ENCODE peak calls at places on chromosomes 16 and 17, in six cellular contexts. One of them, this sample, is unnamed.

GRCh38 chr16:72985148-72985882 is 62.6 kb downstream of the ZFHX3 start:
- DNase-seq in fibroblast of the conjunctiva: peak; percentile 77
- DNase-seq in body of pancreas: no peak
- DNase-seq in mucosa of descending colon: no peak
- DNase-seq in stimulated activated CD8-positive, alpha-beta memory T cell treated with anti-CD3 and anti-CD28 coated beads, Interleukin-7, amount 100 ng/mL, for 4 hours: no peak
- DNase-seq in NT2/D1: no peak
- DNase-seq in this sample: no peak

GRCh38 chr16:49542391-49542891 is 168.8 kb downstream of the C16orf78 start:
- DNase-seq in fibroblast of the conjunctiva: no peak
- DNase-seq in body of pancreas: no peak
- DNase-seq in mucosa of descending colon: no peak
- DNase-seq in stimulated activated CD8-positive, alpha-beta memory T cell treated with anti-CD3 and anti-CD28 coated beads, Interleukin-7, amount 100 ng/mL, for 4 hours: no peak
- DNase-seq in NT2/D1: no peak
- DNase-seq in this sample: no peak

GRCh38 chr17:81200695-81201580 is 21.8 kb downstream of the CEP131 start:
- DNase-seq in fibroblast of the conjunctiva: peak; percentile 35
- DNase-seq in body of pancreas: peak; percentile 87
- DNase-seq in mucosa of descending colon: peak; percentile 88
- DNase-seq in stimulated activated CD8-positive, alpha-beta memory T cell treated with anti-CD3 and anti-CD28 coated beads, Interleukin-7, amount 100 ng/mL, for 4 hours: no peak
- DNase-seq in NT2/D1: peak; percentile 28
- DNase-seq in this sample: peak; percentile 64

GRCh38 chr17:64448665-64449512 is at the start of gene MILR1:
- DNase-seq in fibroblast of the conjunctiva: peak; percentile 89
- DNase-seq in body of pancreas: no peak
- DNase-seq in mucosa of descending colon: peak; percentile 45
- DNase-seq in stimulated activated CD8-positive, alpha-beta memory T cell treated with anti-CD3 and anti-CD28 coated beads, Interleukin-7, amount 100 ng/mL, for 4 hours: no peak
- DNase-seq in NT2/D1: no peak
- DNase-seq in this sample: peak; percentile 56

GRCh38 chr17:21297026-21297520 is 12.6 kb downstream of the MAP2K3 start:
- DNase-seq in fibroblast of the conjunctiva: no peak
- DNase-seq in body of pancreas: no peak
- DNase-seq in mucosa of descending colon: no peak
- DNase-seq in stimulated activated CD8-positive, alpha-beta memory T cell treated with anti-CD3 and anti-CD28 coated beads, Interleukin-7, amount 100 ng/mL, for 4 hours: no peak
- DNase-seq in NT2/D1: no peak
- DNase-seq in this sample: no peak

GRCh38 chr17:19242323-19242722 is 5.2 kb downstream of the EPN2 start:
- DNase-seq in fibroblast of the conjunctiva: no peak
- DNase-seq in body of pancreas: no peak
- DNase-seq in mucosa of descending colon: no peak
- DNase-seq in stimulated activated CD8-positive, alpha-beta memory T cell treated with anti-CD3 and anti-CD28 coated beads, Interleukin-7, amount 100 ng/mL, for 4 hours: no peak
- DNase-seq in NT2/D1: no peak
- DNase-seq in this sample: no peak

GRCh38 chr16:57167537-57167936 is 18.3 kb downstream of the PSME3IP1 start:
- DNase-seq in fibroblast of the conjunctiva: no peak
- DNase-seq in body of pancreas: no peak
- DNase-seq in mucosa of descending colon: no peak
- DNase-seq in stimulated activated CD8-positive, alpha-beta memory T cell treated with anti-CD3 and anti-CD28 coated beads, Interleukin-7, amount 100 ng/mL, for 4 hours: no peak
- DNase-seq in NT2/D1: no peak
- DNase-seq in this sample: no peak

GRCh38 chr16:87053016-87053982 is 263.9 kb downstream of the C16orf95 start:
- DNase-seq in fibroblast of the conjunctiva: no peak
- DNase-seq in body of pancreas: no peak
- DNase-seq in mucosa of descending colon: no peak
- DNase-seq in stimulated activated CD8-positive, alpha-beta memory T cell treated with anti-CD3 and anti-CD28 coated beads, Interleukin-7, amount 100 ng/mL, for 4 hours: no peak
- DNase-seq in NT2/D1: no peak
- DNase-seq in this sample: no peak

GRCh38 chr17:77476920-77477805 is 336.4 kb downstream of the SEC14L1 start:
- DNase-seq in fibroblast of the conjunctiva: peak; percentile 93
- DNase-seq in body of pancreas: peak; percentile 46
- DNase-seq in mucosa of descending colon: peak; percentile 52
- DNase-seq in stimulated activated CD8-positive, alpha-beta memory T cell treated with anti-CD3 and anti-CD28 coated beads, Interleukin-7, amount 100 ng/mL, for 4 hours: no peak
- DNase-seq in NT2/D1: no peak
- DNase-seq in this sample: peak; percentile 39

GRCh38 chr16:8718753-8719386 is 44.5 kb downstream of the ABAT start:
- DNase-seq in fibroblast of the conjunctiva: no peak
- DNase-seq in body of pancreas: no peak
- DNase-seq in mucosa of descending colon: no peak
- DNase-seq in stimulated activated CD8-positive, alpha-beta memory T cell treated with anti-CD3 and anti-CD28 coated beads, Interleukin-7, amount 100 ng/mL, for 4 hours: no peak
- DNase-seq in NT2/D1: no peak
- DNase-seq in this sample: no peak

GRCh38 chr17:38571833-38572274 is 33.9 kb downstream of the SRCIN1 start:
- DNase-seq in fibroblast of the conjunctiva: no peak
- DNase-seq in body of pancreas: no peak
- DNase-seq in mucosa of descending colon: no peak
- DNase-seq in stimulated activated CD8-positive, alpha-beta memory T cell treated with anti-CD3 and anti-CD28 coated beads, Interleukin-7, amount 100 ng/mL, for 4 hours: no peak
- DNase-seq in NT2/D1: no peak
- DNase-seq in this sample: no peak

GRCh38 chr16:70252355-70252988 is 732 bp upstream of the EXOSC6 start:
- DNase-seq in fibroblast of the conjunctiva: no peak
- DNase-seq in body of pancreas: no peak
- DNase-seq in mucosa of descending colon: no peak
- DNase-seq in stimulated activated CD8-positive, alpha-beta memory T cell treated with anti-CD3 and anti-CD28 coated beads, Interleukin-7, amount 100 ng/mL, for 4 hours: no peak
- DNase-seq in NT2/D1: peak; percentile 43
- DNase-seq in this sample: no peak

GRCh38 chr17:60493847-60494321 is 32.2 kb downstream of the APPBP2 start:
- DNase-seq in fibroblast of the conjunctiva: no peak
- DNase-seq in body of pancreas: no peak
- DNase-seq in mucosa of descending colon: no peak
- DNase-seq in stimulated activated CD8-positive, alpha-beta memory T cell treated with anti-CD3 and anti-CD28 coated beads, Interleukin-7, amount 100 ng/mL, for 4 hours: no peak
- DNase-seq in NT2/D1: no peak
- DNase-seq in this sample: no peak

GRCh38 chr17:43784628-43785101 is 4.4 kb downstream of the CFAP97D1 start:
- DNase-seq in fibroblast of the conjunctiva: no peak
- DNase-seq in body of pancreas: no peak
- DNase-seq in mucosa of descending colon: no peak
- DNase-seq in stimulated activated CD8-positive, alpha-beta memory T cell treated with anti-CD3 and anti-CD28 coated beads, Interleukin-7, amount 100 ng/mL, for 4 hours: no peak
- DNase-seq in NT2/D1: no peak
- DNase-seq in this sample: no peak

GRCh38 chr17:18258356-18259038 is at the start of gene FLII:
- DNase-seq in fibroblast of the conjunctiva: no peak
- DNase-seq in body of pancreas: peak; percentile 63
- DNase-seq in mucosa of descending colon: peak; percentile 70
- DNase-seq in stimulated activated CD8-positive, alpha-beta memory T cell treated with anti-CD3 and anti-CD28 coated beads, Interleukin-7, amount 100 ng/mL, for 4 hours: peak; percentile 8
- DNase-seq in NT2/D1: no peak
- DNase-seq in this sample: peak; percentile 39

GRCh38 chr16:65229191-65229662 is 107.4 kb upstream of the CDH11 start:
- DNase-seq in fibroblast of the conjunctiva: no peak
- DNase-seq in body of pancreas: no peak
- DNase-seq in mucosa of descending colon: no peak
- DNase-seq in stimulated activated CD8-positive, alpha-beta memory T cell treated with anti-CD3 and anti-CD28 coated beads, Interleukin-7, amount 100 ng/mL, for 4 hours: no peak
- DNase-seq in NT2/D1: no peak
- DNase-seq in this sample: no peak

GRCh38 chr17:40467281-40467867 is 24.1 kb downstream of the IGFBP4 start:
- DNase-seq in fibroblast of the conjunctiva: no peak
- DNase-seq in body of pancreas: no peak
- DNase-seq in mucosa of descending colon: no peak
- DNase-seq in stimulated activated CD8-positive, alpha-beta memory T cell treated with anti-CD3 and anti-CD28 coated beads, Interleukin-7, amount 100 ng/mL, for 4 hours: no peak
- DNase-seq in NT2/D1: no peak
- DNase-seq in this sample: no peak

GRCh38 chr17:77839324-77840155 is 119.0 kb upstream of the TNRC6C start:
- DNase-seq in fibroblast of the conjunctiva: no peak
- DNase-seq in body of pancreas: no peak
- DNase-seq in mucosa of descending colon: peak; percentile 67
- DNase-seq in stimulated activated CD8-positive, alpha-beta memory T cell treated with anti-CD3 and anti-CD28 coated beads, Interleukin-7, amount 100 ng/mL, for 4 hours: no peak
- DNase-seq in NT2/D1: no peak
- DNase-seq in this sample: no peak

GRCh38 chr17:83124871-83125514 is 45.6 kb downstream of the METRNL start:
- DNase-seq in fibroblast of the conjunctiva: no peak
- DNase-seq in body of pancreas: no peak
- DNase-seq in mucosa of descending colon: no peak
- DNase-seq in stimulated activated CD8-positive, alpha-beta memory T cell treated with anti-CD3 and anti-CD28 coated beads, Interleukin-7, amount 100 ng/mL, for 4 hours: no peak
- DNase-seq in NT2/D1: no peak
- DNase-seq in this sample: no peak

GRCh38 chr16:87703071-87703470 is 62.7 kb downstream of the KLHDC4 start:
- DNase-seq in fibroblast of the conjunctiva: no peak
- DNase-seq in body of pancreas: no peak
- DNase-seq in mucosa of descending colon: no peak
- DNase-seq in stimulated activated CD8-positive, alpha-beta memory T cell treated with anti-CD3 and anti-CD28 coated beads, Interleukin-7, amount 100 ng/mL, for 4 hours: no peak
- DNase-seq in NT2/D1: no peak
- DNase-seq in this sample: no peak

GRCh38 chr16:31002252-31002700 is 8.2 kb downstream of the STX1B start:
- DNase-seq in fibroblast of the conjunctiva: no peak
- DNase-seq in body of pancreas: no peak
- DNase-seq in mucosa of descending colon: no peak
- DNase-seq in stimulated activated CD8-positive, alpha-beta memory T cell treated with anti-CD3 and anti-CD28 coated beads, Interleukin-7, amount 100 ng/mL, for 4 hours: no peak
- DNase-seq in NT2/D1: no peak
- DNase-seq in this sample: no peak

GRCh38 chr16:19175492-19176262 is 7.6 kb downstream of the SYT17 start:
- DNase-seq in fibroblast of the conjunctiva: no peak
- DNase-seq in body of pancreas: no peak
- DNase-seq in mucosa of descending colon: no peak
- DNase-seq in stimulated activated CD8-positive, alpha-beta memory T cell treated with anti-CD3 and anti-CD28 coated beads, Interleukin-7, amount 100 ng/mL, for 4 hours: no peak
- DNase-seq in NT2/D1: no peak
- DNase-seq in this sample: no peak

GRCh38 chr16:67406628-67407027 is 9.6 kb downstream of the ZDHHC1 start:
- DNase-seq in fibroblast of the conjunctiva: peak; percentile 74
- DNase-seq in body of pancreas: no peak
- DNase-seq in mucosa of descending colon: no peak
- DNase-seq in stimulated activated CD8-positive, alpha-beta memory T cell treated with anti-CD3 and anti-CD28 coated beads, Interleukin-7, amount 100 ng/mL, for 4 hours: no peak
- DNase-seq in NT2/D1: no peak
- DNase-seq in this sample: no peak

GRCh38 chr16:73713301-73713700 is 583.3 kb upstream of the PSMD7 start:
- DNase-seq in fibroblast of the conjunctiva: no peak
- DNase-seq in body of pancreas: no peak
- DNase-seq in mucosa of descending colon: no peak
- DNase-seq in stimulated activated CD8-positive, alpha-beta memory T cell treated with anti-CD3 and anti-CD28 coated beads, Interleukin-7, amount 100 ng/mL, for 4 hours: no peak
- DNase-seq in NT2/D1: no peak
- DNase-seq in this sample: no peak

GRCh38 chr17:9090641-9091096 is 69.4 kb downstream of the NTN1 start:
- DNase-seq in fibroblast of the conjunctiva: no peak
- DNase-seq in body of pancreas: no peak
- DNase-seq in mucosa of descending colon: no peak
- DNase-seq in stimulated activated CD8-positive, alpha-beta memory T cell treated with anti-CD3 and anti-CD28 coated beads, Interleukin-7, amount 100 ng/mL, for 4 hours: no peak
- DNase-seq in NT2/D1: no peak
- DNase-seq in this sample: no peak

GRCh38 chr16:72536673-72537435 is 364.9 kb upstream of the PMFBP1 start:
- DNase-seq in fibroblast of the conjunctiva: no peak
- DNase-seq in body of pancreas: no peak
- DNase-seq in mucosa of descending colon: no peak
- DNase-seq in stimulated activated CD8-positive, alpha-beta memory T cell treated with anti-CD3 and anti-CD28 coated beads, Interleukin-7, amount 100 ng/mL, for 4 hours: no peak
- DNase-seq in NT2/D1: no peak
- DNase-seq in this sample: no peak

GRCh38 chr17:72458301-72458700 is 337.5 kb downstream of the SOX9 start:
- DNase-seq in fibroblast of the conjunctiva: no peak
- DNase-seq in body of pancreas: no peak
- DNase-seq in mucosa of descending colon: no peak
- DNase-seq in stimulated activated CD8-positive, alpha-beta memory T cell treated with anti-CD3 and anti-CD28 coated beads, Interleukin-7, amount 100 ng/mL, for 4 hours: no peak
- DNase-seq in NT2/D1: no peak
- DNase-seq in this sample: no peak

GRCh38 chr16:87367556-87367955 is 16.0 kb downstream of the FBXO31 start:
- DNase-seq in fibroblast of the conjunctiva: no peak
- DNase-seq in body of pancreas: no peak
- DNase-seq in mucosa of descending colon: no peak
- DNase-seq in stimulated activated CD8-positive, alpha-beta memory T cell treated with anti-CD3 and anti-CD28 coated beads, Interleukin-7, amount 100 ng/mL, for 4 hours: no peak
- DNase-seq in NT2/D1: no peak
- DNase-seq in this sample: no peak

GRCh38 chr17:82241926-82242697 is 13.3 kb downstream of the SLC16A3 start:
- DNase-seq in fibroblast of the conjunctiva: no peak
- DNase-seq in body of pancreas: peak; percentile 56
- DNase-seq in mucosa of descending colon: no peak
- DNase-seq in stimulated activated CD8-positive, alpha-beta memory T cell treated with anti-CD3 and anti-CD28 coated beads, Interleukin-7, amount 100 ng/mL, for 4 hours: no peak
- DNase-seq in NT2/D1: no peak
- DNase-seq in this sample: no peak

GRCh38 chr16:83817022-83817421 is 9.2 kb downstream of the HSBP1 start:
- DNase-seq in fibroblast of the conjunctiva: no peak
- DNase-seq in body of pancreas: no peak
- DNase-seq in mucosa of descending colon: no peak
- DNase-seq in stimulated activated CD8-positive, alpha-beta memory T cell treated with anti-CD3 and anti-CD28 coated beads, Interleukin-7, amount 100 ng/mL, for 4 hours: no peak
- DNase-seq in NT2/D1: no peak
- DNase-seq in this sample: no peak

GRCh38 chr16:66205287-66206167 is 161.0 kb upstream of the CDH5 start:
- DNase-seq in fibroblast of the conjunctiva: no peak
- DNase-seq in body of pancreas: no peak
- DNase-seq in mucosa of descending colon: no peak
- DNase-seq in stimulated activated CD8-positive, alpha-beta memory T cell treated with anti-CD3 and anti-CD28 coated beads, Interleukin-7, amount 100 ng/mL, for 4 hours: no peak
- DNase-seq in NT2/D1: no peak
- DNase-seq in this sample: peak; percentile 19

GRCh38 chr16:90026135-90026534 is 6.9 kb upstream of the DBNDD1 start:
- DNase-seq in fibroblast of the conjunctiva: no peak
- DNase-seq in body of pancreas: no peak
- DNase-seq in mucosa of descending colon: no peak
- DNase-seq in stimulated activated CD8-positive, alpha-beta memory T cell treated with anti-CD3 and anti-CD28 coated beads, Interleukin-7, amount 100 ng/mL, for 4 hours: no peak
- DNase-seq in NT2/D1: no peak
- DNase-seq in this sample: no peak

GRCh38 chr17:560379-560935 is 154.2 kb downstream of the VPS53 start:
- DNase-seq in fibroblast of the conjunctiva: no peak
- DNase-seq in body of pancreas: no peak
- DNase-seq in mucosa of descending colon: peak; percentile 3
- DNase-seq in stimulated activated CD8-positive, alpha-beta memory T cell treated with anti-CD3 and anti-CD28 coated beads, Interleukin-7, amount 100 ng/mL, for 4 hours: no peak
- DNase-seq in NT2/D1: no peak
- DNase-seq in this sample: no peak

GRCh38 chr16:8905168-8905762 is 23.1 kb downstream of the LITAFD start:
- DNase-seq in fibroblast of the conjunctiva: peak; percentile 29
- DNase-seq in body of pancreas: no peak
- DNase-seq in mucosa of descending colon: no peak
- DNase-seq in stimulated activated CD8-positive, alpha-beta memory T cell treated with anti-CD3 and anti-CD28 coated beads, Interleukin-7, amount 100 ng/mL, for 4 hours: no peak
- DNase-seq in NT2/D1: no peak
- DNase-seq in this sample: no peak

GRCh38 chr17:58219007-58219788 is at the start of gene MKS1:
- DNase-seq in fibroblast of the conjunctiva: peak; percentile 87
- DNase-seq in body of pancreas: peak; percentile 97
- DNase-seq in mucosa of descending colon: peak; percentile 98
- DNase-seq in stimulated activated CD8-positive, alpha-beta memory T cell treated with anti-CD3 and anti-CD28 coated beads, Interleukin-7, amount 100 ng/mL, for 4 hours: peak; percentile 84
- DNase-seq in NT2/D1: peak; percentile 86
- DNase-seq in this sample: peak; percentile 95

GRCh38 chr17:30095507-30096244 is 20.9 kb upstream of the NSRP1 start:
- DNase-seq in fibroblast of the conjunctiva: peak; percentile 70
- DNase-seq in body of pancreas: no peak
- DNase-seq in mucosa of descending colon: peak; percentile 50
- DNase-seq in stimulated activated CD8-positive, alpha-beta memory T cell treated with anti-CD3 and anti-CD28 coated beads, Interleukin-7, amount 100 ng/mL, for 4 hours: no peak
- DNase-seq in NT2/D1: no peak
- DNase-seq in this sample: no peak